ENCODE peak calls at places on chromosome 10, in five cellular contexts. H is ascending aorta, J is uterus, K is left lung, W is PC-3. N is an unnamed sample. For H3K4me1, the result is how much of the 10 kb centered on the place peaks cover.

GRCh38 chr10:99329238-99329890 is at the start of gene CNNM1:
- DNase-seq in H (no peak), J (no peak), K (peak), W (peak), N (no peak)

GRCh38 chr10:32269343-32270100 is 77.4 kb downstream of the EPC1 start:
- DNase-seq in H (no peak), J (no peak), K (no peak), W (no peak), N (no peak)

GRCh38 chr10:24503627-24504320 is 219.9 kb downstream of the ARHGAP21 start:
- DNase-seq in H (no peak), J (no peak), K (no peak), W (peak), N (no peak)

GRCh38 chr10:44974628-44975431 is 3.8 kb downstream of the DEPP1 start:
- DNase-seq in H (peak), J (peak), K (peak), W (peak), N (peak)

GRCh38 chr10:71378341-71379117 is 18.2 kb upstream of the CDH23 start:
- DNase-seq in H (no peak), J (no peak), K (no peak), W (no peak), N (no peak)

GRCh38 chr10:91838199-91838598 is 40.0 kb downstream of the TNKS2 start:
- DNase-seq in H (no peak), J (no peak), K (no peak), W (no peak), N (no peak)

GRCh38 chr10:132705943-132706342 is 80.0 kb downstream of the NKX6-2 start:
- DNase-seq in H (no peak), J (no peak), K (no peak), W (no peak), N (no peak)

GRCh38 chr10:69685802-69686585 is 55.9 kb downstream of the FAM241B start:
- DNase-seq in H (peak), J (peak), K (no peak), W (peak), N (no peak)

GRCh38 chr10:77308084-77308732 is 329.4 kb downstream of the KCNMA1 start:
- DNase-seq in H (no peak), J (peak), K (no peak), W (no peak), N (no peak)

GRCh38 chr10:93115661-93116383 is 42.1 kb downstream of the CYP26A1 start:
- DNase-seq in H (peak), J (peak), K (no peak), W (peak), N (peak)

GRCh38 chr10:127986543-127987466 is 79.9 kb downstream of the PTPRE start:
- DNase-seq in H (peak), J (no peak), K (no peak), W (no peak), N (no peak)

GRCh38 chr10:106033065-106033464 is 1131.4 kb downstream of the SORCS1 start:
- DNase-seq in H (no peak), J (no peak), K (no peak), W (no peak), N (no peak)

GRCh38 chr10:111102381-111102973 is 25.6 kb downstream of the ADRA2A start:
- DNase-seq in H (no peak), J (no peak), K (no peak), W (no peak), N (no peak)
- H3K27ac ChIP-seq in H (no peak), J (no peak), K (no peak), W (no peak), N (no peak)

DNA sequence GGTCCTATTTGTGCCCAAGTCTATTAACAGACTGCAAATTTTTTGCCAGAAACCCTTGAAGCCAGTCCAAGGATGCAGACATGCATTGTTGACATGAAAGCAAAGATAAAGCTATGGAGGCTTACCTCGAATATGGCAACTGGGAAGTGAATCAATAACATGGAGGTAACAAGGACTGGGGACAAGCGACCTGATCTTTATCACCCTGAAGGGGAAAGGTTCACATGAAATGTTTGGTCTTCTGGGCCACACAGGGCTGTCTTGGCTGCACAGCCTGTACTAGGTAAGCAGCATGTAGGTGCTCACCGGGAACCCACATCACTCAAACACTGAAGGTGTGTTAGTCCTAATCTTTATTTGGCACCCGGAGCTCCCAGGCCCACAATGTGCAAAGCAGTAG is 17.9 kb downstream of the ERCC6 start:
- DNase-seq in H (no peak), J (no peak), K (no peak), W (no peak), N (no peak)
- H3K4me1 ChIP-seq in H (under half), J (under half), K (under half), W (under half), N (under half)

GRCh38 chr10:118722694-118723093 is 32.1 kb downstream of the CACUL1 start:
- DNase-seq in H (no peak), J (no peak), K (no peak), W (no peak), N (no peak)

GRCh38 chr10:118723467-118723866 is 31.3 kb downstream of the CACUL1 start:
- DNase-seq in H (no peak), J (no peak), K (no peak), W (no peak), N (no peak)

GRCh38 chr10:118729641-118730258 is 25.0 kb downstream of the CACUL1 start:
- DNase-seq in H (no peak), J (no peak), K (no peak), W (no peak), N (no peak)

GRCh38 chr10:118729200-118729599 is 25.6 kb downstream of the CACUL1 start:
- DNase-seq in H (no peak), J (no peak), K (no peak), W (no peak), N (no peak)

DNA sequence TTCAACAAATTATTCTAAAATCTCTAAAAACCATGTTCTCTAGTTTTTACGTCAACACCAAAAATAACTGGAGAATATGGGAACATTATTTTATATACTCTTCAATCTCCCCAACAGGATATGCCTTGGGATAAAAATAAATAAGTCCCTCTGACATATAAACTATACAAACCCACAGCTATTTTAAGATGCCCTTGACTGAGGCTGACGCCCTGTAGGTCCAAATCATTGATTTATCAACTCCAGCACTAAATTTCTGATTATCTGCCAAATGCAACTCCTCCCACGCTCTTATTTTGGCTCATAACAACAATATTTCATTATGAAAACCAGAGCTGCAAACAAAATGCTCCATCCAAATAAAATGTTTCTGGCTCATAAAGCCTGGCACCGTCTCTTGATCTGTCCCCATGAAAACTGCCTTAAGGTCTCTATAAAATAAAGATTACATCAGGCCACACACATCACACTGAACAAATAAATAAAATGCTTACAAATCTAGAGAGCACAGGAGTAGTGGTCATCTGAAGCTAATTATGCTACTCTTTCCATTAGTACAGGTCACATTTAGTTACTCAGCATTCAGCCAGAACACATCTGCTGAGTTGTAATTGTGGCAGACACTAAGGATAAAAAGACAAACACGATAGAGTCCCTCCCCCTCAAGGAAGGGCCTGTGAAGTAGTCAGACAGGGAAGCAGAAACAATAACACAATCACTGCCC is 28.8 kb downstream of the CACUL1 start:
- DNase-seq in H (no peak), J (no peak), K (no peak), W (peak), N (no peak)
- H3K27ac ChIP-seq in H (no peak), J (peak), K (no peak), W (no peak), N (no peak)

GRCh38 chr10:113038183-113038582 is 88.1 kb downstream of the TCF7L2 start:
- DNase-seq in H (peak), J (no peak), K (no peak), W (no peak), N (no peak)
- H3K4me1 ChIP-seq in H (under half), J (under half), K (under half), W (under half), N (under half)